ENCODE peak calls at places on chromosomes 1 and 21, in four cellular contexts. Z is H1, U is HepG2, Q is GM12878. X is an unnamed sample.

GRCh38 chr1:192788184-192788583 is 20.7 kb upstream of the RGS2 start:
- DNase-seq in Q (no peak), U (no peak), Z (no peak), X (no peak)

GRCh38 chr21:14080764-14081096 is 130.0 kb downstream of the LIPI start:
- DNase-seq in U (no peak), Q (no peak), Z (no peak), X (no peak)

GRCh38 chr1:94083653-94084052 is 37.3 kb downstream of the ABCA4 start:
- DNase-seq in U (no peak), Q (no peak), Z (no peak), X (no peak)

GRCh38 chr1:183302452-183303324 is 115.5 kb downstream of the NMNAT2 start:
- DNase-seq in Q (no peak), U (no peak), Z (no peak), X (no peak)

GRCh38 chr1:32881871-32882850 is 4.1 kb upstream of the HPCA start:
- DNase-seq in Q (no peak), Z (no peak), U (no peak), X (no peak)

GRCh38 chr1:244839656-244840055 is 4.2 kb downstream of the COX20 start:
- DNase-seq in Q (no peak), U (no peak), Z (no peak), X (no peak)

GRCh38 chr1:241957692-241958494 is at the start of gene BECN2:
- DNase-seq in Q (no peak), U (no peak), Z (no peak), X (peak)

GRCh38 chr1:29784276-29785136 is 548.2 kb downstream of the PTPRU start:
- DNase-seq in U (no peak), Q (no peak), Z (no peak), X (no peak)

GRCh38 chr1:29420196-29420595 is 183.9 kb downstream of the PTPRU start:
- DNase-seq in Z (no peak), Q (no peak), U (no peak), X (no peak)

GRCh38 chr1:167819849-167820683 is 93.9 kb downstream of the ADCY10 start:
- DNase-seq in Z (peak), U (no peak), Q (no peak), X (peak)

GRCh38 chr1:3707939-3708328 is 44.3 kb upstream of the CCDC27 start:
- DNase-seq in Z (no peak), Q (no peak), U (no peak), X (no peak)

GRCh38 chr1:63317007-63317813 is 5.2 kb upstream of the FOXD3 start:
- DNase-seq in Z (peak), Q (no peak), U (peak), X (peak)

GRCh38 chr1:227169322-227169721 is 149.0 kb downstream of the CDC42BPA start:
- DNase-seq in U (no peak), Q (no peak), Z (no peak), X (peak)

GRCh38 chr1:197808843-197809242 is 33.6 kb upstream of the DENND1B start:
- DNase-seq in U (no peak), Z (no peak), Q (no peak), X (no peak)

GRCh38 chr1:22363403-22364325 is 88.0 kb upstream of the ZBTB40 start:
- DNase-seq in Q (no peak), Z (no peak), U (no peak), X (no peak)

GRCh38 chr21:41726970-41727783 is 39.7 kb downstream of the RIPK4 start:
- DNase-seq in U (peak), Q (no peak), Z (no peak), X (no peak)

GRCh38 chr1:33280091-33280661 is 23.9 kb downstream of the ZNF362 start:
- DNase-seq in Z (no peak), Q (no peak), U (no peak), X (peak)

GRCh38 chr1:97680460-97680859 is 240.4 kb downstream of the DPYD start:
- DNase-seq in Z (no peak), U (no peak), Q (no peak), X (no peak)

GRCh38 chr1:182835811-182836210 is 3.3 kb upstream of the DHX9 start:
- DNase-seq in Q (no peak), Z (no peak), U (no peak), X (no peak)

GRCh38 chr1:42003433-42003832 is 84.7 kb upstream of the HIVEP3 start:
- DNase-seq in Z (no peak), Q (no peak), U (no peak), X (no peak)

GRCh38 chr1:231861541-231862481 is 235.2 kb downstream of the DISC1 start:
- DNase-seq in U (no peak), Q (no peak), Z (no peak), X (no peak)

GRCh38 chr1:67818162-67818561 is 15.1 kb downstream of the GNG12 start:
- DNase-seq in Q (no peak), U (no peak), Z (no peak), X (no peak)

GRCh38 chr1:173202430-173203145 is 4.5 kb downstream of the TNFSF4 start:
- DNase-seq in Z (no peak), Q (no peak), U (peak), X (peak)

GRCh38 chr1:244077473-244078220 is 26.6 kb downstream of the ZBTB18 start:
- DNase-seq in Z (peak), Q (no peak), U (no peak), X (no peak)

GRCh38 chr1:174405219-174405618 is 42.5 kb upstream of the GPR52 start:
- DNase-seq in Q (no peak), U (no peak), Z (no peak), X (no peak)

DNA sequence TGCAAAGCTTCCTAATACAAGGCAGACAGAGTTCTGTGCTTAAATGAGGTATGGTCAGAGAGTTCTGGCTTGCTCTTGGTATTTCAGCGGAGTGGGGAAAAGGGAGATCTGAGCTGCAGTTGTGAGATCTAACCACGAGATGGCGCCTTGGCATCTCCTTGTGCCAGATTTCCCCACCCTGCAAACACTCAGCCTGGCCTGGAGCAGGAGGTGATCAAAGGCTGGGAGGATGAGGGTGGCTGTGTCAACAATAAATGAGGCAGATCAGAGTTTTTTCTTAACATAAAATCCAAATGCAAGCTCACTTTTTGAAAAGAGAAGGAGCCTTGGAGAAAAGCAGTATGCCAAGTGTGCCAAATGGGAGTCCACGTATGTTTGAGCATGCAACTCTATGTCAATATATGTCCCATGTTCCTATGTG is 4.1 kb upstream of the TFAP2E start:
- DNase-seq in Z (peak), Q (no peak), U (peak), X (peak)
- TF ChIP-seq TAF1 in Z (no peak), Q (no peak), U (no peak), X (no peak)

DNA sequence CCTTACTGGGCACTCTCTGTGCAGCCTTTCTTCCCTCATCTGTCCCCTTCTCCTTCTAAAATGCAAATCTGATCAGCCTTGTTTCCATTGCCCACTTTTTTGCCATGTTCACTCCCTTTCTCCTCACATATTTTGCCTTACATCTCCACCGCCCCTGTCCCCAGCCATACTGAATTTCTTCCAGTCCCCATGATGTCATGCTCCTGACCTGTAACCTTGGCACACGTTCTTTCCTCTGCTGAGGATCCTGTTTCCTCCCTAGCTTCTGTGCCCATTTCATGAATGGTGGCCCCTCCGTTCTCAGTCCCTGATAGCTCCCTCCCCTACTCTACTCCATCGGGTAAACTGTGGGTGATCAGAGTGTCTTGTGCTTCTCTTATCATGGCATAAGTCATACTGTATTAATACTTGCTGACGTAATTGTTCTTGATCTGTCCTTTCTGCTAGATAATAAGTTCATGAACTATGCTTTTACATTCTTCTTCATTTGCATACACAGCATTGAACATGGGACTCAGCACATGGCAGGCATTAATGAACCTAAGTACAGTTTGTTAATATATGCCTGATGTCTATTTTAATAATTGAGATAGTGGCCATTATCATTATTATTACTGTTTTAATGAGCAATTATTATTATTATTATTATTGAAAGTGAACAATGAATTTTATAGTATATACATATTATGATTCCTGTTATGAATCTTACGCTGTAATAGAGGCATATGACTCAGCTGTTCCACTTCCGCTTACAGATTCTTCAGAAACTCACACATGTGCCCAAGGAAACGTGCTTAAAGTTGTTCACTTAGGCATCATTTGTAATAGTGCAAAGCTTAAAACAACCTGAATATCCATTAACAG is 28.5 kb downstream of the MAP3K21 start:
- DNase-seq in Q (no peak), Z (no peak), U (no peak), X (no peak)
- TF ChIP-seq CREB1 in Q (no peak), Z (no peak), U (no peak), X (no peak)

GRCh38 chr1:1437904-1438376 is 2.5 kb downstream of the VWA1 start:
- DNase-seq in Z (no peak), U (peak), Q (peak), X (peak)
- TF ChIP-seq YY1 in Z (no peak), U (peak), Q (no peak), X (no peak)

GRCh38 chr1:26328597-26328996 is 10.8 kb downstream of the CD52 start:
- DNase-seq in Z (no peak), Q (no peak), U (no peak), X (no peak)
- TF ChIP-seq TAF1 in Z (no peak), Q (no peak), U (no peak), X (no peak)

DNA sequence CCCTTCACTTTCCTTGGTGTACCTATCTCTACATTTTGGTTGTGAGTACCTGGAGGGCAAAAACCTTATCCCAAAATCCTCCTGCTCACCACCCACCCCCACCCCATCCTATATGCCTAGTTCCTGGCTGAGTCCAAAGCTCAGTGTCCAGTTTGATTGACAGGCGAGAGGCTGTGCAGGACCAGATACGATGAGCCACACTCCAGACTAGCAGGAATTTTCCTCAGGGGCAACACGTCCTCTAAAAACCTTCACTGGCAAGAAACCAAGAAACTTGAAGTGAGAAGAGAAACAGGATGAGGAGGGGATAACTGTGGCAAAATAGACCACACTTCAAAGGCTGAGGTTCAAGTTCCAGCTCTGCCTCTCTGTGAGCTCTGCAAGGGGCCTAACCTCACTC is 1.1 kb upstream of the SLAMF8 start:
- DNase-seq in Z (no peak), U (peak), Q (no peak), X (no peak)
- TF ChIP-seq CREB1 in Z (no peak), U (no peak), Q (no peak), X (no peak)